ENCODE peak calls at places on chromosome 1, in four cellular contexts. N is germinal center, U is NB4, X is T-helper 17 cell. R is an unnamed sample.

GRCh38 chr1:110249256-110249655 is 39.1 kb downstream of the KCNC4 start:
- DNase-seq in N (no peak), U (no peak), X (no peak), R (no peak)

GRCh38 chr1:19622204-19622603 is 21.9 kb upstream of the NBL1 start:
- DNase-seq in N (no peak), U (no peak), X (no peak), R (no peak)

GRCh38 chr1:121587777-121588176 is 403.0 kb downstream of the SRGAP2C start:
- DNase-seq in N (no peak), U (no peak), X (no peak), R (peak; percentile 74)

GRCh38 chr1:8133657-8134430 is 107.7 kb upstream of the ERRFI1 start:
- DNase-seq in N (no peak), U (peak; percentile 45), X (no peak), R (peak; percentile 90)

GRCh38 chr1:243693764-243694163 is 156.3 kb downstream of the AKT3 start:
- DNase-seq in N (no peak), U (no peak), X (no peak), R (no peak)

GRCh38 chr1:160626560-160627342 is 20.1 kb downstream of the SLAMF1 start:
- DNase-seq in N (no peak), U (peak; percentile 53), X (no peak), R (no peak)

GRCh38 chr1:71522721-71523120 is 441.9 kb upstream of the ZRANB2 start:
- DNase-seq in N (no peak), U (no peak), X (no peak), R (no peak)

GRCh38 chr1:93395195-93395594 is 49.5 kb downstream of the DR1 start:
- DNase-seq in N (no peak), U (no peak), X (no peak), R (no peak)

GRCh38 chr1:74422379-74423155 is 89.8 kb downstream of the LRRC53 start:
- DNase-seq in N (no peak), U (no peak), X (no peak), R (no peak)